ENCODE peak calls at places on chromosomes 11 and 22, in four cellular contexts. Z is ELF-1; W is kidney; A is CD4-positive, alpha-beta T cell. P is an unnamed sample.

GRCh38 chr11:76669901-76670474 is 559 bp downstream of the LRRC32 start:
- DNase-seq in Z (peak), W (peak), A (no peak), P (no peak)

GRCh38 chr22:30427871-30428270 is 2.3 kb downstream of the MTFP1 start:
- DNase-seq in Z (no peak), W (peak), A (no peak), P (no peak)

GRCh38 chr22:39349967-39350802 is at the start of gene SYNGR1:
- DNase-seq in Z (no peak), W (peak), A (no peak), P (peak)

GRCh38 chr22:19995611-19996339 is 20.8 kb downstream of the ARVCF start:
- DNase-seq in Z (no peak), W (peak), A (no peak), P (no peak)

GRCh38 chr22:32204856-32205722 is at the start of gene RFPL2:
- DNase-seq in Z (peak), W (no peak), A (no peak), P (peak)

GRCh38 chr22:46063861-46064235 is 86.5 kb upstream of the PPARA start:
- DNase-seq in Z (no peak), W (peak), A (no peak), P (no peak)

GRCh38 chr11:124670732-124671131 is 2.8 kb downstream of the SIAE start:
- DNase-seq in Z (no peak), W (no peak), A (peak), P (no peak)

GRCh38 chr11:534592-535518 is 521 bp downstream of the HRAS start:
- DNase-seq in Z (peak), W (peak), A (no peak), P (no peak)

GRCh38 chr11:48055292-48056132 is 75.2 kb downstream of the PTPRJ start:
- DNase-seq in Z (peak), W (peak), A (peak), P (no peak)

GRCh38 chr11:85685131-85685819 is 720 bp downstream of the CCDC89 start:
- DNase-seq in Z (peak), W (peak), A (no peak), P (no peak)

GRCh38 chr11:74388678-74389327 is 9.4 kb downstream of the PGM2L1 start:
- DNase-seq in Z (no peak), W (no peak), A (peak), P (peak)

GRCh38 chr22:50119768-50120251 is 30.0 kb downstream of the MOV10L1 start:
- DNase-seq in Z (no peak), W (no peak), A (no peak), P (no peak)

GRCh38 chr11:77090046-77090372 is 12.6 kb upstream of the OMP start:
- DNase-seq in Z (no peak), W (no peak), A (no peak), P (no peak)

GRCh38 chr11:50072226-50073112 is 39.8 kb downstream of the OR4C45 start:
- DNase-seq in Z (no peak), W (no peak), A (no peak), P (no peak)

GRCh38 chr11:63791495-63792167 is 21.6 kb upstream of the SPINDOC start:
- DNase-seq in Z (no peak), W (no peak), A (no peak), P (no peak)

GRCh38 chr11:65641233-65642013 is 3.5 kb downstream of the SIPA1 start:
- DNase-seq in Z (no peak), W (peak), A (no peak), P (no peak)

GRCh38 chr11:10326080-10326964 is 21.4 kb downstream of the ADM start:
- DNase-seq in Z (peak), W (peak), A (no peak), P (no peak)

GRCh38 chr11:108592591-108593213 is 866 bp downstream of the EXPH5 start:
- DNase-seq in Z (no peak), W (peak), A (no peak), P (peak)

GRCh38 chr22:48444320-48445112 is 1383.2 kb downstream of the BRD1 start:
- DNase-seq in Z (no peak), W (peak), A (no peak), P (no peak)

GRCh38 chr11:43359432-43359818 is 705 bp downstream of the TTC17 start:
- DNase-seq in Z (peak), W (no peak), A (no peak), P (peak)

GRCh38 chr22:23862103-23862502 is 4.4 kb downstream of the SLC2A11 start:
- DNase-seq in Z (peak), W (peak), A (no peak), P (no peak)

GRCh38 chr11:103862827-103863213 is 173.6 kb upstream of the DDI1 start:
- DNase-seq in Z (no peak), W (no peak), A (no peak), P (no peak)

GRCh38 chr11:109808569-109808968 is 284.6 kb upstream of the ZC3H12C start:
- DNase-seq in Z (no peak), W (no peak), A (no peak), P (no peak)

GRCh38 chr22:38110863-38111852 is 674 bp upstream of the BAIAP2L2 start:
- DNase-seq in Z (peak), W (peak), A (no peak), P (no peak)

GRCh38 chr22:39277135-39277607 is 32.4 kb upstream of the PDGFB start:
- DNase-seq in Z (no peak), W (no peak), A (no peak), P (no peak)

GRCh38 chr11:31649129-31649528 is 139.6 kb downstream of the ELP4 start:
- DNase-seq in Z (no peak), W (no peak), A (no peak), P (no peak)

GRCh38 chr22:42277232-42277753 is 6.8 kb upstream of the TCF20 start:
- DNase-seq in Z (no peak), W (no peak), A (no peak), P (no peak)

GRCh38 chr11:128759597-128759996 is 65.7 kb downstream of the FLI1 start:
- DNase-seq in Z (peak), W (no peak), A (no peak), P (no peak)

GRCh38 chr11:114081641-114082414 is 22.3 kb downstream of the ZBTB16 start:
- DNase-seq in Z (no peak), W (no peak), A (no peak), P (no peak)

GRCh38 chr11:2442554-2442953 is 1.8 kb downstream of the TRPM5 start:
- DNase-seq in Z (no peak), W (no peak), A (no peak), P (no peak)

GRCh38 chr11:134501406-134502152 is 89.5 kb upstream of the B3GAT1 start:
- DNase-seq in Z (no peak), W (peak), A (no peak), P (no peak)

P was measured in neuronal stem cell.